ENCODE peak calls at places on chromosomes 11 and 22, in seven cellular contexts. M is A549, K is prostate gland, B is adrenal gland, U is breast epithelium, L is testis, S is ovary. D is an unnamed sample.

GRCh38 chr22:36743591-36744412 is 32.1 kb downstream of the IFT27 start:
- DNase-seq in M (no peak), K (no peak), B (peak), U (no peak), L (no peak), S (no peak), D (no peak)

GRCh38 chr11:64356498-64357411 is 2.2 kb upstream of the RPS6KA4 start:
- DNase-seq in M (peak), K (no peak), B (no peak), U (no peak), L (peak), S (no peak), D (no peak)

GRCh38 chr11:103903621-103904323 is 132.7 kb upstream of the DDI1 start:
- DNase-seq in M (no peak), K (no peak), B (no peak), U (no peak), L (no peak), S (no peak), D (no peak)

GRCh38 chr11:20155683-20156279 is 4.5 kb downstream of the DBX1 start:
- DNase-seq in M (no peak), K (no peak), B (no peak), U (no peak), L (no peak), S (no peak), D (no peak)

GRCh38 chr11:64777449-64778222 is 706 bp downstream of the SF1 start:
- DNase-seq in M (peak), K (peak), B (peak), U (peak), L (peak), S (peak), D (peak)

GRCh38 chr11:75565221-75565814 is 3.3 kb downstream of the SERPINH1 start:
- DNase-seq in M (peak), K (no peak), B (peak), U (peak), L (no peak), S (peak), D (no peak)

GRCh38 chr22:47322854-47323253 is 560.4 kb downstream of the TBC1D22A start:
- DNase-seq in M (no peak), K (no peak), B (peak), U (no peak), L (no peak), S (no peak), D (no peak)

GRCh38 chr22:19808873-19809478 is 45.7 kb downstream of the GNB1L start:
- DNase-seq in M (no peak), K (no peak), B (no peak), U (no peak), L (no peak), S (no peak), D (peak)

GRCh38 chr11:69423181-69423580 is 58.3 kb upstream of the LINC01488 start:
- DNase-seq in M (no peak), K (no peak), B (no peak), U (no peak), L (no peak), S (no peak), D (no peak)

GRCh38 chr11:26227311-26227710 is 104.6 kb upstream of the ANO3 start:
- DNase-seq in M (peak), K (no peak), B (no peak), U (no peak), L (no peak), S (no peak), D (no peak)

GRCh38 chr22:41762980-41763779 is 37.3 kb upstream of the CCDC134 start:
- DNase-seq in M (peak), K (peak), B (no peak), U (no peak), L (no peak), S (no peak), D (peak)
- TF ChIP-seq CTCF in M (peak), K (peak), B (no peak), U (no peak), L (no peak), S (no peak), D (no peak)

GRCh38 chr22:43014876-43015676 is at the start of gene PACSIN2:
- DNase-seq in M (peak), K (peak), B (peak), U (peak), L (peak), S (peak), D (peak)
- TF ChIP-seq POLR2A in M (peak), K (peak), B (peak), U (peak), L (peak), S (peak), D (peak)

GRCh38 chr11:134038897-134039470 is 29.9 kb upstream of the JAM3 start:
- DNase-seq in M (no peak), K (no peak), B (peak), U (no peak), L (peak), S (peak), D (no peak)

GRCh38 chr11:134041349-134041748 is 27.5 kb upstream of the JAM3 start:
- DNase-seq in M (no peak), K (no peak), B (peak), U (no peak), L (no peak), S (no peak), D (no peak)

GRCh38 chr11:134040386-134041297 is 28.2 kb upstream of the JAM3 start:
- DNase-seq in M (no peak), K (no peak), B (peak), U (no peak), L (no peak), S (peak), D (no peak)

GRCh38 chr11:134041791-134042696 is 26.8 kb upstream of the JAM3 start:
- DNase-seq in M (no peak), K (no peak), B (no peak), U (no peak), L (no peak), S (no peak), D (no peak)

GRCh38 chr11:134039726-134040385 is 29.0 kb upstream of the JAM3 start:
- DNase-seq in M (no peak), K (no peak), B (no peak), U (no peak), L (no peak), S (no peak), D (no peak)
- TF ChIP-seq CTCF in M (no peak), K (no peak), B (no peak), U (no peak), L (no peak), S (no peak), D (no peak)

GRCh38 chr11:17989306-17989705 is 23.5 kb downstream of the SERGEF start:
- DNase-seq in M (no peak), K (no peak), B (no peak), U (no peak), L (no peak), S (no peak), D (no peak)
- TF ChIP-seq POLR2A in M (no peak), K (no peak), B (no peak), U (no peak), L (no peak), S (no peak), D (no peak)

GRCh38 chr11:111743700-111744099 is 22.5 kb downstream of the PPP2R1B start:
- DNase-seq in M (no peak), K (no peak), B (no peak), U (no peak), L (no peak), S (no peak), D (no peak)

GRCh38 chr11:111749646-111750045 is 16.5 kb downstream of the PPP2R1B start:
- DNase-seq in M (no peak), K (no peak), B (no peak), U (no peak), L (no peak), S (no peak), D (no peak)

GRCh38 chr11:111748035-111748804 is 18.0 kb downstream of the PPP2R1B start:
- DNase-seq in M (no peak), K (no peak), B (no peak), U (no peak), L (no peak), S (no peak), D (no peak)

GRCh38 chr11:111745719-111746504 is 20.3 kb downstream of the PPP2R1B start:
- DNase-seq in M (no peak), K (no peak), B (no peak), U (no peak), L (no peak), S (no peak), D (no peak)
- TF ChIP-seq CTCF in M (no peak), K (no peak), B (no peak), U (no peak), L (no peak), S (no peak), D (no peak)

GRCh38 chr11:126048198-126048597 is 14.5 kb downstream of the CDON start:
- DNase-seq in M (no peak), K (no peak), B (no peak), U (no peak), L (no peak), S (no peak), D (no peak)
- TF ChIP-seq POLR2A in M (no peak), K (no peak), B (no peak), U (no peak), L (no peak), S (no peak), D (no peak)

GRCh38 chr22:46104881-46105493 is 45.3 kb upstream of the PPARA start:
- DNase-seq in M (peak), K (no peak), B (no peak), U (no peak), L (no peak), S (no peak), D (no peak)
- TF ChIP-seq CTCF in M (no peak), K (no peak), B (no peak), U (no peak), L (no peak), S (no peak), D (no peak)

DNA sequence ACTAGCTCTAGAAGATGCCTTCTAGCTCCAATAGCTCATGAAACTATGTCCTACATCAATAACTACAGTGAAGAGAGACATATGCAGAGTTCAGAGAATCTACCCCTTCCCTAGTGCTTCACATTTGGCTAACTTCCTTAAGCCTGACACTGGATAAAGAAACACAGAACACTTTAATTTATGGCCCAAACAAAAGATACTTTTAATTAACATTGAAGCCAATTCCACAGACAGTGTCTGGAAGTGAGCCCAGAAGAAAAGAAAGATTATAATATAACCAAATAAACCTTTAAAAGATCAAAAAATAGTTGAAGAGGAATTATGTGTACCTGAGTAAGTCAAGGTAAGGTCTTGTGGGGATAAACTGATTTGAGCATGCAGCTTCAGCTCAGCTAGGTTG is 255.2 kb downstream of the C11orf87 start:
- DNase-seq in M (no peak), K (no peak), B (no peak), U (no peak), L (no peak), S (no peak), D (no peak)
- TF ChIP-seq POLR2A in M (no peak), K (no peak), B (no peak), U (no peak), L (no peak), S (no peak), D (no peak)

DNA sequence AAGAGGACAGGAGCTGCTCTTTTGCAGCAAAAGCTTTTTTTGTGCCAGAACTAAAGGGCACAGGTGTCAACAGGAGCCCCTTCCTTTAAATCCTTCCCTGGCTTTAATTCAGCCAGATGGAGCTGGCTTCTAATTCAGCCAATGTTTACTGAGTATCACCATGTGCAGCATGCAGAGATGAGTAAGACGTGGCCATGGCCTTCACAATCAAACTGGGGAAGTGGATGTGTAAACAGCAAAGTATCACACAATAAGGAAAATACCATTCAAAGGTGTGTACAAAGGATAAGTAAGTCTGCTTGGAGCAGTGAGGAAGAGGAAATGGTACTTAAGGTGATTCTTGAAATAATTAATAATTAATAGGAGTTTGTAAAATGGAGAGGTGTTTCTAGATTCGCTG is 243.4 kb downstream of the NXPE2 start:
- DNase-seq in M (no peak), K (no peak), B (no peak), U (no peak), L (no peak), S (no peak), D (no peak)
- TF ChIP-seq CTCF in M (no peak), K (no peak), B (no peak), U (no peak), L (no peak), S (no peak), D (no peak)

D was measured in thyroid gland.